ENCODE peak calls at places on chromosomes 3 and 15, in seven cellular contexts. U is iris pigment epithelial cell; E is substantia nigra; V is effector CD4-positive, alpha-beta T cell; X is WTC11; P is cortex of kidney; M is globus pallidus. B is an unnamed sample.

GRCh38 chr15:77033729-77034619 is 36.9 kb downstream of the TSPAN3 start:
- DNase-seq in U (no peak), E (no peak), V (no peak), X (peak), P (no peak), M (no peak), B (no peak)

GRCh38 chr3:113495035-113495434 is 19.9 kb downstream of the SPICE1 start:
- DNase-seq in U (peak), E (no peak), V (peak), X (no peak), P (no peak), M (no peak), B (peak)

GRCh38 chr15:58981808-58982475 is 5.5 kb upstream of the RNF111 start:
- DNase-seq in U (no peak), E (no peak), V (no peak), X (no peak), P (no peak), M (no peak), B (no peak)

GRCh38 chr3:22089284-22089683 is 338.3 kb upstream of the ZNF385D start:
- DNase-seq in U (peak), E (no peak), V (no peak), X (peak), P (no peak), M (no peak), B (peak)

GRCh38 chr15:35928847-35929246 is 382.9 kb upstream of the DPH6 start:
- DNase-seq in U (no peak), E (no peak), V (no peak), X (no peak), P (no peak), M (no peak), B (no peak)

GRCh38 chr3:159586587-159587202 is 401.9 kb upstream of the IL12A start:
- DNase-seq in U (peak), E (no peak), V (no peak), X (peak), P (no peak), M (peak), B (peak)

GRCh38 chr3:18559323-18559972 is 134.3 kb upstream of the SATB1 start:
- DNase-seq in U (peak), E (no peak), V (peak), X (peak), P (no peak), M (peak), B (peak)

GRCh38 chr15:85361306-85361705 is 19.1 kb upstream of the AKAP13 start:
- DNase-seq in U (no peak), E (no peak), V (no peak), X (no peak), P (no peak), M (no peak), B (no peak)

GRCh38 chr3:194617827-194618226 is 15.4 kb downstream of the TMEM44 start:
- DNase-seq in U (peak), E (no peak), V (no peak), X (no peak), P (no peak), M (no peak), B (peak)

GRCh38 chr3:20344400-20344959 is 158.5 kb upstream of the SGO1 start:
- DNase-seq in U (no peak), E (no peak), V (no peak), X (no peak), P (no peak), M (no peak), B (no peak)

GRCh38 chr3:179771797-179772196 is 119.0 kb downstream of the USP13 start:
- DNase-seq in U (no peak), E (no peak), V (no peak), X (no peak), P (no peak), M (no peak), B (no peak)

GRCh38 chr15:101099183-101099582 is 152.7 kb downstream of the CHSY1 start:
- DNase-seq in U (no peak), E (no peak), V (no peak), X (no peak), P (no peak), M (no peak), B (no peak)

GRCh38 chr3:110237091-110237615 is 834.5 kb upstream of the NECTIN3 start:
- DNase-seq in U (peak), E (no peak), V (no peak), X (no peak), P (no peak), M (no peak), B (no peak)

B was measured in fibroblast of mammary gland.